ENCODE peak calls at places on chromosomes 1 and 21, in nine cellular contexts. One of them, this sample, is unnamed.

GRCh38 chr1:93723733-93724270 is 42.2 kb upstream of the BCAR3 start:
- DNase-seq in dorsolateral prefrontal cortex: no peak
- DNase-seq in GM12865: no peak
- DNase-seq in sigmoid colon: no peak
- DNase-seq in H7: no peak
- DNase-seq in iPS DF 6.9: no peak
- DNase-seq in CD4-positive, alpha-beta memory T cell: no peak
- DNase-seq in heart right ventricle: no peak
- DNase-seq in AG10803: no peak
- DNase-seq in this sample: no peak

GRCh38 chr1:78619803-78620579 is at the start of gene IFI44L:
- DNase-seq in dorsolateral prefrontal cortex: no peak
- DNase-seq in GM12865: peak
- DNase-seq in sigmoid colon: no peak
- DNase-seq in H7: no peak
- DNase-seq in iPS DF 6.9: no peak
- DNase-seq in CD4-positive, alpha-beta memory T cell: peak
- DNase-seq in heart right ventricle: peak
- DNase-seq in AG10803: peak
- DNase-seq in this sample: no peak

GRCh38 chr1:154971341-154971998 is 923 bp upstream of the SHC1 start:
- DNase-seq in dorsolateral prefrontal cortex: no peak
- DNase-seq in GM12865: no peak
- DNase-seq in sigmoid colon: peak
- DNase-seq in H7: no peak
- DNase-seq in iPS DF 6.9: no peak
- DNase-seq in CD4-positive, alpha-beta memory T cell: no peak
- DNase-seq in heart right ventricle: no peak
- DNase-seq in AG10803: no peak
- DNase-seq in this sample: no peak

GRCh38 chr1:150410582-150411101 is 46.7 kb downstream of the RPRD2 start:
- DNase-seq in dorsolateral prefrontal cortex: peak
- DNase-seq in GM12865: no peak
- DNase-seq in sigmoid colon: no peak
- DNase-seq in H7: no peak
- DNase-seq in iPS DF 6.9: no peak
- DNase-seq in CD4-positive, alpha-beta memory T cell: no peak
- DNase-seq in heart right ventricle: no peak
- DNase-seq in AG10803: no peak
- DNase-seq in this sample: no peak

GRCh38 chr1:44237721-44238457 is 24.6 kb downstream of the DMAP1 start:
- DNase-seq in dorsolateral prefrontal cortex: peak
- DNase-seq in GM12865: peak
- DNase-seq in sigmoid colon: peak
- DNase-seq in H7: peak
- DNase-seq in iPS DF 6.9: peak
- DNase-seq in CD4-positive, alpha-beta memory T cell: peak
- DNase-seq in heart right ventricle: no peak
- DNase-seq in AG10803: peak
- DNase-seq in this sample: no peak

GRCh38 chr21:46182548-46183336 is 1.5 kb downstream of the SPATC1L start:
- DNase-seq in dorsolateral prefrontal cortex: no peak
- DNase-seq in GM12865: no peak
- DNase-seq in sigmoid colon: peak
- DNase-seq in H7: peak
- DNase-seq in iPS DF 6.9: no peak
- DNase-seq in CD4-positive, alpha-beta memory T cell: no peak
- DNase-seq in heart right ventricle: no peak
- DNase-seq in AG10803: no peak
- DNase-seq in this sample: no peak

GRCh38 chr1:20480261-20481157 is 5.5 kb downstream of the CAMK2N1 start:
- DNase-seq in dorsolateral prefrontal cortex: peak
- DNase-seq in GM12865: no peak
- DNase-seq in sigmoid colon: no peak
- DNase-seq in H7: no peak
- DNase-seq in iPS DF 6.9: no peak
- DNase-seq in CD4-positive, alpha-beta memory T cell: no peak
- DNase-seq in heart right ventricle: no peak
- DNase-seq in AG10803: no peak
- DNase-seq in this sample: no peak

GRCh38 chr1:2983706-2984398 is 37.4 kb upstream of the ACTRT2 start:
- DNase-seq in dorsolateral prefrontal cortex: peak
- DNase-seq in GM12865: no peak
- DNase-seq in sigmoid colon: peak
- DNase-seq in H7: no peak
- DNase-seq in iPS DF 6.9: no peak
- DNase-seq in CD4-positive, alpha-beta memory T cell: no peak
- DNase-seq in heart right ventricle: no peak
- DNase-seq in AG10803: no peak
- DNase-seq in this sample: no peak

GRCh38 chr1:204961765-204962419 is 81.1 kb upstream of the CNTN2 start:
- DNase-seq in dorsolateral prefrontal cortex: no peak
- DNase-seq in GM12865: no peak
- DNase-seq in sigmoid colon: no peak
- DNase-seq in H7: no peak
- DNase-seq in iPS DF 6.9: no peak
- DNase-seq in CD4-positive, alpha-beta memory T cell: no peak
- DNase-seq in heart right ventricle: no peak
- DNase-seq in AG10803: no peak
- DNase-seq in this sample: no peak

GRCh38 chr21:38244885-38245869 is 11.6 kb upstream of the KCNJ15 start:
- DNase-seq in dorsolateral prefrontal cortex: no peak
- DNase-seq in GM12865: peak
- DNase-seq in sigmoid colon: no peak
- DNase-seq in H7: no peak
- DNase-seq in iPS DF 6.9: no peak
- DNase-seq in CD4-positive, alpha-beta memory T cell: peak
- DNase-seq in heart right ventricle: no peak
- DNase-seq in AG10803: peak
- DNase-seq in this sample: no peak

GRCh38 chr1:39852214-39852791 is 31.0 kb downstream of the TRIT1 start:
- DNase-seq in dorsolateral prefrontal cortex: no peak
- DNase-seq in GM12865: no peak
- DNase-seq in sigmoid colon: no peak
- DNase-seq in H7: no peak
- DNase-seq in iPS DF 6.9: no peak
- DNase-seq in CD4-positive, alpha-beta memory T cell: no peak
- DNase-seq in heart right ventricle: no peak
- DNase-seq in AG10803: no peak
- DNase-seq in this sample: peak

GRCh38 chr21:41582298-41582840 is 74.4 kb upstream of the TMPRSS2 start:
- DNase-seq in dorsolateral prefrontal cortex: no peak
- DNase-seq in GM12865: no peak
- DNase-seq in sigmoid colon: no peak
- DNase-seq in H7: no peak
- DNase-seq in iPS DF 6.9: no peak
- DNase-seq in CD4-positive, alpha-beta memory T cell: no peak
- DNase-seq in heart right ventricle: no peak
- DNase-seq in AG10803: no peak
- DNase-seq in this sample: no peak

GRCh38 chr1:58412071-58412580 is 134.4 kb downstream of the OMA1 start:
- DNase-seq in dorsolateral prefrontal cortex: no peak
- DNase-seq in GM12865: no peak
- DNase-seq in sigmoid colon: no peak
- DNase-seq in H7: no peak
- DNase-seq in iPS DF 6.9: no peak
- DNase-seq in CD4-positive, alpha-beta memory T cell: no peak
- DNase-seq in heart right ventricle: no peak
- DNase-seq in AG10803: peak
- DNase-seq in this sample: no peak

GRCh38 chr1:174743654-174744561 is 255.8 kb upstream of the CACYBP start:
- DNase-seq in dorsolateral prefrontal cortex: no peak
- DNase-seq in GM12865: peak
- DNase-seq in sigmoid colon: no peak
- DNase-seq in H7: peak
- DNase-seq in iPS DF 6.9: no peak
- DNase-seq in CD4-positive, alpha-beta memory T cell: peak
- DNase-seq in heart right ventricle: no peak
- DNase-seq in AG10803: peak
- DNase-seq in this sample: peak

GRCh38 chr1:28115267-28115666 is 26.9 kb upstream of the EYA3 start:
- DNase-seq in dorsolateral prefrontal cortex: no peak
- DNase-seq in GM12865: peak
- DNase-seq in sigmoid colon: no peak
- DNase-seq in H7: no peak
- DNase-seq in iPS DF 6.9: no peak
- DNase-seq in CD4-positive, alpha-beta memory T cell: peak
- DNase-seq in heart right ventricle: no peak
- DNase-seq in AG10803: no peak
- DNase-seq in this sample: no peak

GRCh38 chr1:115329965-115330364 is 8.1 kb downstream of the NGF start:
- DNase-seq in dorsolateral prefrontal cortex: no peak
- DNase-seq in GM12865: no peak
- DNase-seq in sigmoid colon: no peak
- DNase-seq in H7: no peak
- DNase-seq in iPS DF 6.9: no peak
- DNase-seq in CD4-positive, alpha-beta memory T cell: no peak
- DNase-seq in heart right ventricle: no peak
- DNase-seq in AG10803: peak
- DNase-seq in this sample: no peak

GRCh38 chr1:242774256-242774655 is 249.8 kb upstream of the PLD5 start:
- DNase-seq in dorsolateral prefrontal cortex: no peak
- DNase-seq in GM12865: no peak
- DNase-seq in sigmoid colon: no peak
- DNase-seq in H7: no peak
- DNase-seq in iPS DF 6.9: no peak
- DNase-seq in CD4-positive, alpha-beta memory T cell: no peak
- DNase-seq in heart right ventricle: no peak
- DNase-seq in AG10803: no peak
- DNase-seq in this sample: no peak
- H3K4me3 ChIP-seq in dorsolateral prefrontal cortex: no peak
- H3K4me3 ChIP-seq in GM12865: no peak
- H3K4me3 ChIP-seq in sigmoid colon: no peak
- H3K4me3 ChIP-seq in H7: no peak
- H3K4me3 ChIP-seq in iPS DF 6.9: no peak
- H3K4me3 ChIP-seq in CD4-positive, alpha-beta memory T cell: no peak
- H3K4me3 ChIP-seq in heart right ventricle: no peak
- H3K4me3 ChIP-seq in AG10803: no peak
- H3K4me3 ChIP-seq in this sample: no peak

GRCh38 chr1:66336641-66336991 is 197.3 kb upstream of the SGIP1 start:
- DNase-seq in dorsolateral prefrontal cortex: no peak
- DNase-seq in GM12865: peak
- DNase-seq in sigmoid colon: no peak
- DNase-seq in H7: no peak
- DNase-seq in iPS DF 6.9: no peak
- DNase-seq in CD4-positive, alpha-beta memory T cell: no peak
- DNase-seq in heart right ventricle: no peak
- DNase-seq in AG10803: no peak
- DNase-seq in this sample: no peak

GRCh38 chr1:66335859-66336640 is 197.9 kb upstream of the SGIP1 start:
- DNase-seq in dorsolateral prefrontal cortex: no peak
- DNase-seq in GM12865: peak
- DNase-seq in sigmoid colon: peak
- DNase-seq in H7: no peak
- DNase-seq in iPS DF 6.9: no peak
- DNase-seq in CD4-positive, alpha-beta memory T cell: peak
- DNase-seq in heart right ventricle: peak
- DNase-seq in AG10803: peak
- DNase-seq in this sample: no peak

GRCh38 chr1:66333463-66334232 is 200.3 kb upstream of the SGIP1 start:
- DNase-seq in dorsolateral prefrontal cortex: no peak
- DNase-seq in GM12865: peak
- DNase-seq in sigmoid colon: no peak
- DNase-seq in H7: no peak
- DNase-seq in iPS DF 6.9: no peak
- DNase-seq in CD4-positive, alpha-beta memory T cell: no peak
- DNase-seq in heart right ventricle: peak
- DNase-seq in AG10803: no peak
- DNase-seq in this sample: no peak

GRCh38 chr1:66334311-66334710 is 199.6 kb upstream of the SGIP1 start:
- DNase-seq in dorsolateral prefrontal cortex: no peak
- DNase-seq in GM12865: peak
- DNase-seq in sigmoid colon: no peak
- DNase-seq in H7: no peak
- DNase-seq in iPS DF 6.9: no peak
- DNase-seq in CD4-positive, alpha-beta memory T cell: no peak
- DNase-seq in heart right ventricle: no peak
- DNase-seq in AG10803: no peak
- DNase-seq in this sample: no peak

DNA sequence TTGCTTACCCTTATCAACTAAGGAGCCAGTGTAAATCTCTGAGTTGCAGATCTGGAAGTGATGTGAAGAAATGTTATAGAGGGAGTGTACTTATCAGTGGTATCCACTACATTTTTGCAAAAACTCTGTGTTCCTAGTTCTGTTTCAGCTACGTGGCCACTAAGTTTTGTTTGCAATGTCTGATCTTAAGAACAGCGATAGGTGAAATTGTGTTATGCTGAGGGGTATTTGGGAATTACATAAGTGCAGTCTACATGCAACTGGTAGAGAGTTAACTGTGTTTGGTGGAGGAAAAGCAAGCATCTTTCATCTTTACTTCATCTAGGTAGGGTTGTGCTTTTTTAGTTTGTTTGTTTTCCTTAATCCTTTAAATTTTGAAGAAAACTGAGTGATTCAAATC is 198.8 kb upstream of the SGIP1 start:
- DNase-seq in dorsolateral prefrontal cortex: no peak
- DNase-seq in GM12865: peak
- DNase-seq in sigmoid colon: no peak
- DNase-seq in H7: no peak
- DNase-seq in iPS DF 6.9: no peak
- DNase-seq in CD4-positive, alpha-beta memory T cell: no peak
- DNase-seq in heart right ventricle: no peak
- DNase-seq in AG10803: no peak
- DNase-seq in this sample: no peak
- H3K4me3 ChIP-seq in dorsolateral prefrontal cortex: peak
- H3K4me3 ChIP-seq in GM12865: peak
- H3K4me3 ChIP-seq in sigmoid colon: no peak
- H3K4me3 ChIP-seq in H7: no peak
- H3K4me3 ChIP-seq in iPS DF 6.9: no peak
- H3K4me3 ChIP-seq in CD4-positive, alpha-beta memory T cell: peak
- H3K4me3 ChIP-seq in heart right ventricle: peak
- H3K4me3 ChIP-seq in AG10803: peak
- H3K4me3 ChIP-seq in this sample: no peak

GRCh38 chr1:156704930-156705320 is 458 bp downstream of the CRABP2 start:
- DNase-seq in dorsolateral prefrontal cortex: peak
- DNase-seq in GM12865: no peak
- DNase-seq in sigmoid colon: peak
- DNase-seq in H7: peak
- DNase-seq in iPS DF 6.9: no peak
- DNase-seq in CD4-positive, alpha-beta memory T cell: no peak
- DNase-seq in heart right ventricle: peak
- DNase-seq in AG10803: peak
- DNase-seq in this sample: no peak
- H3K4me3 ChIP-seq in dorsolateral prefrontal cortex: peak
- H3K4me3 ChIP-seq in GM12865: no peak
- H3K4me3 ChIP-seq in sigmoid colon: peak
- H3K4me3 ChIP-seq in H7: peak
- H3K4me3 ChIP-seq in iPS DF 6.9: peak
- H3K4me3 ChIP-seq in CD4-positive, alpha-beta memory T cell: peak
- H3K4me3 ChIP-seq in heart right ventricle: peak
- H3K4me3 ChIP-seq in AG10803: peak
- H3K4me3 ChIP-seq in this sample: no peak

GRCh38 chr21:29264721-29265120 is 34.0 kb upstream of the BACH1 start:
- DNase-seq in dorsolateral prefrontal cortex: no peak
- DNase-seq in GM12865: no peak
- DNase-seq in sigmoid colon: no peak
- DNase-seq in H7: no peak
- DNase-seq in iPS DF 6.9: no peak
- DNase-seq in CD4-positive, alpha-beta memory T cell: no peak
- DNase-seq in heart right ventricle: no peak
- DNase-seq in AG10803: no peak
- DNase-seq in this sample: no peak
- H3K4me3 ChIP-seq in dorsolateral prefrontal cortex: no peak
- H3K4me3 ChIP-seq in GM12865: no peak
- H3K4me3 ChIP-seq in sigmoid colon: no peak
- H3K4me3 ChIP-seq in H7: no peak
- H3K4me3 ChIP-seq in iPS DF 6.9: no peak
- H3K4me3 ChIP-seq in CD4-positive, alpha-beta memory T cell: no peak
- H3K4me3 ChIP-seq in heart right ventricle: no peak
- H3K4me3 ChIP-seq in AG10803: no peak
- H3K4me3 ChIP-seq in this sample: no peak

This sample was measured in LNCaP clone FGC.